ENCODE peak calls at places on chromosomes 2 and 18, in four cellular contexts. A, Q, X and K are unnamed samples.

GRCh38 chr2:172836386-172837200 is 100.9 kb downstream of the RAPGEF4 start:
- DNase-seq in A (no peak), Q (peak), X (peak), K (no peak)

GRCh38 chr2:160405077-160405865 is 88.3 kb downstream of the RBMS1 start:
- DNase-seq in A (peak), Q (no peak), X (no peak), K (no peak)

GRCh38 chr2:168323456-168324058 is 76.2 kb upstream of the STK39 start:
- DNase-seq in A (no peak), Q (no peak), X (no peak), K (no peak)

GRCh38 chr2:146324954-146325353 is 1519.9 kb upstream of the ACVR2A start:
- DNase-seq in A (no peak), Q (no peak), X (peak), K (no peak)

GRCh38 chr2:96959406-96960110 is 26.8 kb downstream of the FAM178B start:
- DNase-seq in A (no peak), Q (no peak), X (no peak), K (no peak)

GRCh38 chr2:216300921-216301320 is 71.4 kb downstream of the MARCHF4 start:
- DNase-seq in A (peak), Q (no peak), X (no peak), K (no peak)

GRCh38 chr2:65749549-65749948 is 317.1 kb upstream of the SPRED2 start:
- DNase-seq in A (no peak), Q (no peak), X (peak), K (no peak)

GRCh38 chr18:73717570-73717969 is 430.1 kb downstream of the FBXO15 start:
- DNase-seq in A (no peak), Q (no peak), X (peak), K (no peak)

GRCh38 chr18:48179666-48180065 is 229.5 kb downstream of the ZBTB7C start:
- DNase-seq in A (no peak), Q (no peak), X (no peak), K (no peak)

GRCh38 chr2:67845557-67846114 is 217.2 kb downstream of the C1D start:
- DNase-seq in A (no peak), Q (no peak), X (no peak), K (no peak)

GRCh38 chr2:240561325-240561971 is 1.3 kb downstream of the DUSP28 start:
- DNase-seq in A (peak), Q (peak), X (peak), K (no peak)

GRCh38 chr2:54952425-54952824 is 97.8 kb downstream of the RTN4 start:
- DNase-seq in A (no peak), Q (no peak), X (no peak), K (no peak)

GRCh38 chr2:9748586-9748985 is 94.7 kb upstream of the TAF1B start:
- DNase-seq in A (no peak), Q (peak), X (no peak), K (no peak)

GRCh38 chr2:9749546-9750223 is 93.6 kb upstream of the TAF1B start:
- DNase-seq in A (no peak), Q (no peak), X (no peak), K (no peak)

GRCh38 chr2:9751831-9752230 is 91.4 kb upstream of the TAF1B start:
- DNase-seq in A (no peak), Q (no peak), X (no peak), K (no peak)

GRCh38 chr2:9752441-9753275 is 90.6 kb upstream of the TAF1B start:
- DNase-seq in A (no peak), Q (peak), X (peak), K (peak)

DNA sequence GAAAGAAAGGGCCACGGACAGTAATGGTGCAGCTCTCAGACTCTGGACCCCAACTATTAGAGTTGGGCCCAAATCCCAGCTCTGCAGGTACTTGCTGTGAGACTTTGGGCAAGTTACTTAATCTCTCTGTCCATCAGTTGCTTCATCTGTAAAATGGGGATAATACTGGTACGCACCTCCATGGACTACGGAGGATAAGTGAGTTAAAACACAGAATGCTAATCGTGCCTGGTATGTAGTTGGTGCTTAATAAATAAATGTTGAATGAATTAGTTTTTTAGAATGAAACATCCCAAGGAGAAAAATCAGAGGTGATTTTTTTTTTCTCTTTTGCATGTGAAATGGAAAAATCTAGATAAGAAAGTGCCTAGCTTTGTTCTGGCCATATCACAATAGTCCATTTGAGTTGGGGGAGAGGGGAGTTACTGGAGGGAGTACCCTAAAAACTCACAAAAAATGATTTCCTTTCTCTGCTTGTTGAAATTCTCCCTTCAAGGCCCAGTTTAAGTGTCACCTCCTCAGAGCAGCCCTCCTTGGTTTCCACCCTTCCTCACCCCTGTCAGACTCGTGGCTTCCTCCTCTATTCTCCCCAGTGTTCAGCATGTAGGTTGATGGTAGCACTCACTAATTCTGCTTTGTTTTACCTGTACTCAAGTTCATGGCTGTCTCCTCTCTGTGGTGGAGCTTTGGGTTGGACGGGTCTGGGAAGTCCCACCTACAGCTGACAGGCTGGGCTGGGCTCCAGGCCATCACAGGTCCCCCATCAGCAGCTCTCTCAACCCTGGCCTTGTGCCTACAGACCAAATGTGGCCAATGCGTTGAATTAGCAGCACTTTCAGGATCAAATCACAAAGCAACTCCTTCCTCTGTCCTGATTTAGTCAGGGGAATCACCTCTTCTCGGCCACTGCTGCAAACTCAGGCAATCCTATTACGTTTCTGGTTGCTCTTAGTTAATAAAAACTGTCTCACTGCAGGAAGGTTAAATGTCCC is 92.8 kb upstream of the TAF1B start:
- DNase-seq in A (no peak), Q (peak), X (no peak), K (no peak)
- H3K4me3 ChIP-seq in A (no peak), Q (no peak), X (no peak), K (no peak)

GRCh38 chr2:202378661-202379338 is 2.7 kb downstream of the BMPR2 start:
- DNase-seq in A (no peak), Q (no peak), X (peak), K (no peak)
- H3K4me3 ChIP-seq in A (peak), Q (peak), X (peak), K (peak)

DNA sequence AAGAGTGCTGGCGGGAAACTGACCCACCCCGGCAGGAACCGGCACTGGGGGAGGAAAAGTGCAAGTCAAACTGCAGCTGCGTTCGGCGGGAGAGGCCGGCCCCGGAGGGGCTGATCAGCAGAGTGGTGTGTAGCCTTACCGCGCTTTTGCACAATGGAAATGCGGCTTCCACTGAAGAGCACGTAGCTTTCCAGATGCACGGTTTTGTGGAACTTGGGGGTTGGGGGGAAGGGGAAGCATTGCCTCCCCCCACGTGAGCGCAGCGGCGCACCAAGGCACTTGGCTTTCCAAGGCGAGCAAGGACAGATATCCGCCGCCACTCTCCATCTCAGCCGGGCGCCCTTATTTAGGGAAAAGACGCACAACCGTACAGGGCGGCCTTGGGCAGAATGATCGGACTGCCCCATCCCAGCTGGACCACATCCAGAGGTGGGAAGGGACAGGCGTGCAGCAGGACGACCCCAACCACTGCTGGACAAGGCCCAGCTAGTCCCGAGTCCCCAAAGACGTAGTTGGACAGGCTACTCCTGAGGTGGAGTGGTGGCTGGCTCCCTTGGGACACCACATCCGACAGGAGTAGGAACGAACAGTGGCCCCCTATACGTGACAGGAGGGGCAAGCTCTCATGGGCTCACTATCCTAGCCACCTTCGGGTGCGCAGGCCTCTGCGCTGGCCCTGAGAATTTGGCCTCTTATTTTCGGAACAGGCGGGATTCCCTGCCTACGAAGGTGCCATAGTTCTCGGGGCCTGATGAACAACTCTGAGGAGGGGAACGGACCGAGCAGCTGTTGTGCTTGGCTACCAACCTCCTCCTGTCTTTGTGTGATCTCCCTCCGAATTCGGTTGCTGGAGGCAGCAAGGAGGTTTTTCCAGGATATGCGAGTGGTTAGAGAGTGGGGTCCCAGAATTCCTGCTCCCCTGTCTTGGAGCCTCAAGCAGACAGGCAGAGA is 2.4 kb downstream of the FEV start:
- DNase-seq in A (peak), Q (no peak), X (no peak), K (no peak)
- H3K4me3 ChIP-seq in A (no peak), Q (no peak), X (no peak), K (no peak)

GRCh38 chr18:2222270-2223185 is 348.8 kb downstream of the METTL4 start:
- DNase-seq in A (no peak), Q (no peak), X (no peak), K (no peak)

GRCh38 chr18:2218101-2218500 is 353.2 kb downstream of the METTL4 start:
- DNase-seq in A (no peak), Q (no peak), X (no peak), K (no peak)

GRCh38 chr18:2223394-2223793 is 347.9 kb downstream of the METTL4 start:
- DNase-seq in A (no peak), Q (no peak), X (peak), K (no peak)

DNA sequence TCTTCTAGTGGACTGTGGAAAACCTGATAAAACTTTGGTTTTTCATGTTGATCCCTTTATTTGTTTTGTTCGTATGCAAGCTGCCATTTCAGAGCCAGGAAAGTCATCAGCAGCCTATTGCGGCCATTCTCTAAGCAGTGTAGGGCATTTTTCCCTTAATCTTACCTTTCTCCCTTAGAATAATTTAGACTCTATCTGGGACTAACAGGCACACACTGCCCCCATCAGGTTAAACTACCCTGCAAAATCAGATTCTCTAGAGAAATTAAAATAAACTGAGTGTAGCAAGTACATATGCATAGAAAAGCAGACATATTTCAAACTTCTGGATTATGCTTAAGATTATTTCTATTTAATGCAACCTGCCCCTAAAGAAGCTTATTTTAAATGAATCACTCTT is 347.4 kb downstream of the METTL4 start:
- DNase-seq in A (peak), Q (peak), X (peak), K (no peak)
- H3K4me3 ChIP-seq in A (no peak), Q (no peak), X (no peak), K (no peak)

DNA sequence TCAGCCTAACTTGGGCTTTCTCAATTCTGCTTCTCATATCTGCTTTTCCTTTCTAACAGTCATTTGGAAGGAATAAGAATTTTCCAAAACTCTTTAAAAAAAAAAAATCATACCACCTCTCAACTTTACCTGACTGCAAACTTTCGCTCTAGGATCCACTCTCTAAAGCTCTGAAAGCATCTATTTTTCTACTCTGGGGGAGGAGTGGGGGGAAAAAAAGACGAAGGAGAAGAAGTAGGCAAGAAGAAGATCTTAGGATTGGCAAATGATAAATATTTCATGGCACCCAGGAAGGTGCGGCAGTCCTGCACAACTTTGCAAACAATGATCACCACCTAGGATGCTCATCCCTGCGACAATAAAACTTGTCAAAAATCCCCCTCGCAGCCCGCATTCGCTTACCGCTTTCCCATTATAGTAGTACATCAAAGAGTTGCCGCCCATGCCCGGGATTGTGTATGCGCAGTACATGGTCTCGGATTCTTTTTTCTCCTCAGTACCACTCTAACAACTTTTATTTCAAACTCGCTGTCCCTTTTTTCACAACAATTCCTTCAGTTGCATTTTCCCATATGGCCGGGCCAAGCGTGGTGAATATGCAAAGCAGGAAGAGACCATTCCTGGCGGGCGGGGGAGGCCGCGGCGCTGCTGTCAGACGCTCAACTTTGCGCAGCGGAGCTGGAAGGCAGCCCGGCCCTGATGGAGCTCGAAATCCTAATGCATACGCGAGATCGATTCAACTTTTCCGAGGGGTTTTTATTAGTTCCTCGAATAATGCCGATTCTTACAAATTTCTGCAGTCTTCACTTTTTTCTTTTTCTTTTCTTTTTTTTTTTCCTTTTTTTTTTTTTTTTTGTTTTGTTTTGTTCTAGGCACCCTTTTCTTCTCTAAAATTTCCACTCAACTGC is 266.5 kb downstream of the TCF4 start:
- DNase-seq in A (peak), Q (peak), X (peak), K (peak)
- H3K4me3 ChIP-seq in A (peak), Q (peak), X (peak), K (peak)

GRCh38 chr2:28522479-28522878 is 26.6 kb downstream of the PLB1 start:
- DNase-seq in A (no peak), Q (no peak), X (no peak), K (no peak)
- H3K4me3 ChIP-seq in A (no peak), Q (no peak), X (no peak), K (no peak)

GRCh38 chr2:28400921-28401320 is 8.3 kb downstream of the FOSL2 start:
- DNase-seq in A (no peak), Q (no peak), X (no peak), K (no peak)
- H3K4me3 ChIP-seq in A (no peak), Q (no peak), X (no peak), K (no peak)

GRCh38 chr2:951224-952006 is 766 bp downstream of the SNTG2 start:
- DNase-seq in A (peak), Q (no peak), X (peak), K (no peak)
- H3K4me3 ChIP-seq in A (peak), Q (no peak), X (no peak), K (no peak)

GRCh38 chr18:12679183-12679786 is 21.4 kb upstream of the SPIRE1 start:
- DNase-seq in A (no peak), Q (no peak), X (peak), K (no peak)
- H3K4me3 ChIP-seq in A (no peak), Q (no peak), X (peak), K (no peak)

GRCh38 chr2:207161247-207161646 is 4.5 kb downstream of the KLF7 start:
- DNase-seq in A (no peak), Q (no peak), X (no peak), K (no peak)

GRCh38 chr2:207163815-207164747 is 1.7 kb downstream of the KLF7 start:
- DNase-seq in A (no peak), Q (peak), X (peak), K (no peak)

GRCh38 chr2:207161724-207162123 is 4.0 kb downstream of the KLF7 start:
- DNase-seq in A (no peak), Q (no peak), X (peak), K (no peak)

GRCh38 chr2:207163053-207163814 is 2.5 kb downstream of the KLF7 start:
- DNase-seq in A (no peak), Q (no peak), X (peak), K (no peak)

DNA sequence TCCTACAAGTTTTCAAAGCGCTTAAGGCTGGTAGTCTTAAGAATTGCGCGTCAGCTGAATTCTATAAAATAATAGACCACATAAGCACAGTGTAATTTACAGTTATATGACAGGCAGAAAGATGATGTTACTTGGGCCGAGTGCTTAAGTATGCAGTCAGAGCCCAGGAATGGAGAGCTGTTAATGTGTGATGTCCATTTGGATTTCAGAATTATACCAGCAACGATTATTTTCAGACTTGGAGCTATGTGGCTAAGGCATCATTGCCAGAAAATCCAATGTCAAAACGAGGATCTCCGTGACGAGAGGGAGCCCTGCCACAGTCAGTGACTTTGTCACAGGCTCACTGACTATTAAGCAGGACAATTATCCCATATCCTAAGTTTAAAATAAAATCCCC is 3.4 kb downstream of the KLF7 start:
- DNase-seq in A (no peak), Q (no peak), X (peak), K (no peak)
- H3K4me3 ChIP-seq in A (peak), Q (no peak), X (peak), K (no peak)